ENCODE peak calls at places on chromosomes 3 and 15, in ten cellular contexts. M is H9, Q is DND-41, P is PC-3, S is GM23248, R is endothelial cell of umbilical vein, F is GM12878, I is neural progenitor cell, Z is HCT116, K is astrocyte. V is an unnamed sample.
A peak's percentile ranks its signal among the peaks of the same experiment; 100 is the strongest.

GRCh38 chr15:68384451-68385239 is 47.3 kb downstream of the ITGA11 start:
- DNase-seq in S (peak; percentile 98), F (no peak), Q (no peak), M (peak; percentile 9), R (peak; percentile 89), P (peak; percentile 89), K (peak; percentile 94), I (no peak), Z (no peak), V (peak; percentile 97)

GRCh38 chr3:126084667-126085180 is 800 bp upstream of the SLC41A3 start:
- DNase-seq in Z (no peak), I (no peak), P (no peak), K (no peak), F (no peak), R (no peak), M (no peak), Q (no peak), S (no peak), V (no peak)

GRCh38 chr15:36756707-36757106 is 177.3 kb downstream of the CDIN1 start:
- DNase-seq in Z (no peak), I (no peak), Q (no peak), S (no peak), F (no peak), K (no peak), M (no peak), R (no peak), P (no peak), V (no peak)

GRCh38 chr15:45618813-45619212 is 16.0 kb upstream of the SQOR start:
- DNase-seq in K (no peak), I (peak; percentile 51), Q (no peak), P (no peak), M (no peak), S (no peak), R (no peak), F (no peak), Z (no peak), V (no peak)

GRCh38 chr3:52181543-52181942 is 16.4 kb upstream of the ALAS1 start:
- DNase-seq in R (no peak), Z (no peak), P (peak; percentile 19), S (peak; percentile 83), K (peak; percentile 60), F (no peak), Q (no peak), M (no peak), I (no peak), V (peak; percentile 95)

GRCh38 chr3:76107935-76108570 is 322.7 kb upstream of the ZNF717 start:
- DNase-seq in P (peak; percentile 72), Q (peak; percentile 16), S (peak; percentile 71), R (no peak), K (peak; percentile 24), I (peak; percentile 24), M (no peak), Z (peak; percentile 0), F (no peak), V (no peak)

GRCh38 chr3:53464424-53464823 is 30.0 kb upstream of the CACNA1D start:
- DNase-seq in S (no peak), K (no peak), F (no peak), P (peak; percentile 62), Z (peak; percentile 18), M (no peak), R (no peak), I (no peak), Q (no peak), V (no peak)

GRCh38 chr15:77901921-77902750 is 175.4 kb downstream of the TBC1D2B start:
- DNase-seq in F (no peak), P (no peak), Q (no peak), S (no peak), Z (no peak), M (no peak), I (peak; percentile 44), R (no peak), K (no peak), V (peak; percentile 91)

GRCh38 chr3:152298393-152299242 is 29.9 kb downstream of the MBNL1 start:
- DNase-seq in R (peak; percentile 88), K (peak; percentile 95), M (no peak), F (peak; percentile 74), Z (no peak), P (peak; percentile 73), Q (peak; percentile 55), I (peak; percentile 13), S (peak; percentile 92), V (peak; percentile 19)
- H3K79me2 ChIP-seq in R (peaks cover 100% of the 10 kb centered on the region), K (peaks cover 94% of the 10 kb centered on the region), M (peaks cover 5% of the 10 kb centered on the region), F (peaks cover 97% of the 10 kb centered on the region), Z (peaks cover 100% of the 10 kb centered on the region), P (peaks cover 100% of the 10 kb centered on the region), Q (peaks cover 100% of the 10 kb centered on the region), I (peaks cover 8% of the 10 kb centered on the region), S (peaks cover 94% of the 10 kb centered on the region), V (peaks cover 90% of the 10 kb centered on the region)

DNA sequence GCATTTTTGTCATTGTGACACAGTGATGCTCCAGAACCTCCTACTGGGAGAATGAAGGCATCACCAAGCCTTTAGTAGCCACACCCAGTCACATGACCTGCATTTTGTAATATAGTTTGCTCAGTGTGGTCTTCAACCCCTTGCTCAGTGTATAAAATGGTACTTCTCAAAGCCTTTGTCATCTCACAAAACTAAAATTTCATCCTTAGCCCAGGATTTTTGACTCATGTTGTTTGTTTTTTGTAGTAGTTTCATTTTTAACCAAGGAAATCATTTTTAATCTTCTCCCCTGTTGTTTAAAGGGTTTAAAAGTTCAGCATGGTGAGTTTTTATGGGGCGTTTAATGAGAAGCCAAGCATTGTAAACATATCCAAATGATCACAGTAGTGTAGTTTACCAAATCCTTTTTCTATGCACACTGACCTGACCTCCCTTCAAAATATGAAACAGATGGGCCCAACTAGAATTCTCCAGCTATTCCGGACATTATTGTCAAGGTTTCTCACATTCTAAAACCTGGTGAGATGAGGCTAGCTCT is 123.5 kb upstream of the IL12A start:
- DNase-seq in P (peak; percentile 57), M (no peak), F (no peak), Q (no peak), I (no peak), Z (no peak), K (no peak), S (peak; percentile 57), R (no peak), V (no peak)
- H3K4me2 ChIP-seq in P (peak overlapping the region; percentile 32), M (no peak overlapping the region), F (no peak overlapping the region), Q (no peak overlapping the region), I (no peak overlapping the region), Z (no peak overlapping the region), K (peak overlapping the region; percentile 5), S (peak overlapping the region; percentile 48), R (no peak overlapping the region), V (peak overlapping the region; percentile 22)

GRCh38 chr15:28286031-28286430 is 35.9 kb downstream of the HERC2 start:
- DNase-seq in F (no peak), P (no peak), K (no peak), Z (no peak), S (no peak), Q (no peak), R (no peak), I (no peak), M (no peak), V (no peak)

DNA sequence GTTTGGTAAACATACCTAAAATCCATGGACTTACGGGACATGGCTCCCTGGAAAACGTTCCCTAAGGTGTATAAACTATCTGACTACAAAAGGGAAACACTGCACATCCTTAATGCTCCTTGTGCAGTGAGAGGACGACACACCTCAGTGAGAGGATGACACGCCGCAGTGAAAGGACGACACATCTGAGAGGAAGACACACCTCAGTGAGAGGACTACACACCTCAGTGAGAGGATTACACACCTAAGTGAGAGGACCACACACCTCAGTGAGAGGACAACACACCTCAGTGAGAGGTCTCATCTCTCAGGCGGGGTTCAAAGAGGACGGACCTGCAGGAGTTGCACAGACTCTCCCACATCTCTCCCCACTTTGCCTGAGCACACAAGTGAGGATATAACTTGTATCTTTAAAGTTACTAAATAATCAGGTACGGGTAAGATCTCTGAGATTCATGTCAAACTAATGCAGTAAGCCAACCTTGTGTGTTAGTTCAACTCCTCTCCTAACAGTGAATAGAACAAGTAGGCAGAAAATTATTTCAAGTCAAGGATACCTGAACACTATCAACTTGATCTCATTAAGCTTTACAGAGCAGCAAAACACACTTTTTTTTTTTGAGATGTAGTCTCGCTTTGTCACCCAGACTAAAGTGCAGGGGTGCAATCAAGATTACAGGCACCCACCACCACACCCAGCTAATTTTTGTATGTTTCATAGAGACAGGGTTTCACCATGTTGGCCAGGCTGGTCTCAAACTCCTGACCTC is 32.1 kb downstream of the HERC2 start:
- DNase-seq in P (no peak), K (no peak), I (no peak), Q (no peak), M (no peak), Z (no peak), R (no peak), S (no peak), F (no peak), V (no peak)
- H3K79me2 ChIP-seq in P (peaks cover 11% of the 10 kb centered on the region), K (peaks cover 30% of the 10 kb centered on the region), I (peaks cover 24% of the 10 kb centered on the region), Q (peaks cover 11% of the 10 kb centered on the region), M (no peaks in the 10 kb centered on the region), Z (peaks cover 37% of the 10 kb centered on the region), R (peaks cover 6% of the 10 kb centered on the region), S (peaks cover 54% of the 10 kb centered on the region), F (no peaks in the 10 kb centered on the region), V (peaks cover 13% of the 10 kb centered on the region)

GRCh38 chr3:123696796-123697195 is 111.9 kb upstream of the HACD2 start:
- DNase-seq in R (no peak), Q (no peak), M (no peak), F (no peak), P (no peak), I (no peak), K (no peak), S (no peak), Z (no peak), V (no peak)

GRCh38 chr3:123695152-123695551 is 110.3 kb upstream of the HACD2 start:
- DNase-seq in I (no peak), R (peak; percentile 29), Q (no peak), M (no peak), K (no peak), Z (no peak), P (no peak), S (no peak), F (no peak), V (no peak)

GRCh38 chr3:123694377-123695147 is 109.7 kb upstream of the HACD2 start:
- DNase-seq in Z (no peak), S (no peak), Q (no peak), K (peak; percentile 36), P (no peak), M (no peak), F (no peak), R (peak; percentile 21), I (no peak), V (no peak)

GRCh38 chr3:123693584-123693983 is 108.7 kb upstream of the HACD2 start:
- DNase-seq in K (no peak), Z (no peak), I (no peak), Q (no peak), F (no peak), P (no peak), M (no peak), R (no peak), S (no peak), V (no peak)

DNA sequence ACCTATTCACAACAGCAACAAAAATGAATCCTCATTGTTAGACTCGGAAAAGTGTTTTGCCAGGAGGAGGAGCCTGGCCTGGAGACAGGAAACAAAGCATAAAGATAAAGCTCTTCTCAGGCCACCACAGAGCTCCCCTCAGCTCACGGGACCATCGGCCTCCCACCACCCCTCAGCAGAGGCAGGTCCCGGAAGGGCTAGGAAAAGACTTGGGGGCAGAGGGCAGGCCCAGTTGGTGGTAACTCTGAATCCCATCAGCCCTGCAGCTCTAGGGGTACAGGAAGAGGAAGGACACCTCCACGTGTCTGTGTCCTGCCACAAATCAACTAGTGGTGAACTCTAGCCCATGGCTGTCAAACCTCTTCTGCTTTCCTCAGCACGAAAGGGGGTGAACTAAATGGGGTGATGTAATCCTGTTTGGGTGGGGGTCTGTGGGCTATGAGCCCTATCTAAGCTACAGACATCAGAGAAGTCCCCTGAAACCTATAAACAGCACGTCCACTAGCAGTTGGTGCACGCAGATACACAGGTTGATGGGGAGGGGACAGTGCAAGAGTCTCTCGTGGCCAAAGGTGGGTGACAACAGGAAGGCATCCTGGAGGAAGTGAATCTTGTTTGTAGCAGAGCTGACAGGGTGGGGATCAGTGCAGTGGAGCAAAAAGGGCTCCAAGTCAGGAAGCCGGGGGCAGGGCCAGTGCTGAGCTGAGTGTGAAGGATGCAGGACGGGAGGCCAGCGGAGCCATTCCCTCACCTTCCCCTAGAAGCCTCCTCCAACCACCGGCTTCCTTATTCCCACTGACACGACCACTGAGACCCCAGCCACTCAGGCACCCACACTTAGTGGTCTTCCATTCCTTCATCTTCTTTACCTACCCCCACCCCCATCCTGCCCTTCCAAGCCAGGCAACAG is 111.1 kb upstream of the HACD2 start:
- DNase-seq in P (no peak), S (no peak), I (no peak), R (peak; percentile 54), K (no peak), M (no peak), Q (no peak), Z (no peak), F (no peak), V (no peak)
- H3K4me2 ChIP-seq in P (no peak overlapping the region), S (no peak overlapping the region), I (no peak overlapping the region), R (peak overlapping the region; percentile 23), K (peak overlapping the region; percentile 65), M (no peak overlapping the region), Q (no peak overlapping the region), Z (no peak overlapping the region), F (no peak overlapping the region), V (no peak overlapping the region)